ENCODE peak calls at places on chromosomes 1 and 21, in five cellular contexts. O is left cardiac atrium, L is pancreas, F is IMR-90, G is HT-29. K is an unnamed sample.

GRCh38 chr21:29164330-29164942 is 34.0 kb downstream of the MAP3K7CL start:
- DNase-seq in O (no peak), L (no peak), F (peak), G (peak), K (peak)

GRCh38 chr1:25806418-25806817 is 6.4 kb downstream of the SELENON start:
- DNase-seq in O (peak), L (peak), F (peak), G (no peak), K (no peak)

GRCh38 chr1:54273837-54274192 is 73.8 kb downstream of the MRPL37 start:
- DNase-seq in O (no peak), L (no peak), F (no peak), G (no peak), K (peak)

GRCh38 chr1:101237229-101237837 is 514 bp downstream of the S1PR1 start:
- DNase-seq in O (no peak), L (no peak), F (peak), G (no peak), K (no peak)

GRCh38 chr1:171081220-171081993 is 9.3 kb upstream of the FMO3 start:
- DNase-seq in O (no peak), L (no peak), F (peak), G (peak), K (peak)

GRCh38 chr1:1907098-1907736 is 7.8 kb upstream of the CALML6 start:
- DNase-seq in O (no peak), L (peak), F (no peak), G (no peak), K (no peak)

GRCh38 chr1:39638965-39639332 is 494 bp downstream of the HEYL start:
- DNase-seq in O (no peak), L (no peak), F (no peak), G (no peak), K (no peak)

GRCh38 chr1:230141002-230141648 is 74.1 kb downstream of the GALNT2 start:
- DNase-seq in O (no peak), L (no peak), F (peak), G (no peak), K (no peak)

GRCh38 chr21:26587621-26588260 is 14.7 kb upstream of the CYYR1 start:
- DNase-seq in O (no peak), L (no peak), F (peak), G (no peak), K (no peak)

GRCh38 chr1:51946300-51946699 is 44.2 kb downstream of the RAB3B start:
- DNase-seq in O (no peak), L (no peak), F (peak), G (no peak), K (no peak)

GRCh38 chr1:8122477-8123407 is 96.6 kb upstream of the ERRFI1 start:
- DNase-seq in O (no peak), L (no peak), F (peak), G (peak), K (no peak)

GRCh38 chr1:22673486-22674409 is 20.7 kb downstream of the C1QB start:
- DNase-seq in O (peak), L (no peak), F (peak), G (peak), K (peak)

GRCh38 chr1:69377507-69377906 is 190.2 kb upstream of the LRRC7 start:
- DNase-seq in O (no peak), L (no peak), F (no peak), G (peak), K (no peak)

GRCh38 chr1:118504867-118505266 is 319.8 kb upstream of the SPAG17 start:
- DNase-seq in O (peak), L (peak), F (no peak), G (no peak), K (no peak)

GRCh38 chr1:54290443-54291184 is 90.6 kb downstream of the MRPL37 start:
- DNase-seq in O (peak), L (no peak), F (peak), G (peak), K (peak)

GRCh38 chr21:41011968-41012367 is 156.0 kb upstream of the BACE2 start:
- DNase-seq in O (no peak), L (no peak), F (no peak), G (no peak), K (no peak)

GRCh38 chr1:219810451-219810850 is 117.9 kb downstream of the SLC30A10 start:
- DNase-seq in O (no peak), L (no peak), F (no peak), G (no peak), K (no peak)

GRCh38 chr1:85378526-85378925 is 86.4 kb downstream of the DDAH1 start:
- DNase-seq in O (no peak), L (no peak), F (no peak), G (no peak), K (no peak)

GRCh38 chr1:162688931-162689330 is 56.7 kb downstream of the DDR2 start:
- DNase-seq in O (no peak), L (no peak), F (no peak), G (no peak), K (no peak)

GRCh38 chr1:115114308-115114707 is 25.0 kb upstream of the TSPAN2 start:
- DNase-seq in O (no peak), L (peak), F (no peak), G (peak), K (no peak)

GRCh38 chr21:44046734-44047133 is 34.6 kb downstream of the TRAPPC10 start:
- DNase-seq in O (no peak), L (no peak), F (no peak), G (no peak), K (no peak)

GRCh38 chr1:67060811-67061218 is 6.9 kb upstream of the SLC35D1 start:
- DNase-seq in O (no peak), L (no peak), F (peak), G (peak), K (no peak)

GRCh38 chr21:43953028-43953427 is 59.1 kb upstream of the TRAPPC10 start:
- DNase-seq in O (peak), L (no peak), F (no peak), G (no peak), K (peak)

GRCh38 chr1:166903232-166903631 is 27.2 kb upstream of the TADA1 start:
- DNase-seq in O (no peak), L (no peak), F (no peak), G (no peak), K (no peak)

GRCh38 chr1:210301254-210301955 is 27.3 kb upstream of the HHAT start:
- DNase-seq in O (no peak), L (no peak), F (no peak), G (no peak), K (no peak)

GRCh38 chr1:65979645-65980044 is 186.9 kb downstream of the PDE4B start:
- DNase-seq in O (no peak), L (no peak), F (no peak), G (no peak), K (no peak)

GRCh38 chr1:10045480-10046355 is 13.0 kb downstream of the UBE4B start:
- DNase-seq in O (no peak), L (peak), F (peak), G (no peak), K (peak)

GRCh38 chr1:67616394-67616985 is 68.5 kb upstream of the GADD45A start:
- DNase-seq in O (no peak), L (no peak), F (peak), G (no peak), K (no peak)

GRCh38 chr1:24775901-24776300 is 30.7 kb downstream of the CLIC4 start:
- DNase-seq in O (no peak), L (no peak), F (no peak), G (no peak), K (no peak)

GRCh38 chr1:36881541-36881940 is 152.8 kb downstream of the GRIK3 start:
- DNase-seq in O (no peak), L (peak), F (no peak), G (no peak), K (no peak)

GRCh38 chr21:37915941-37916794 is at the start of gene KCNJ6:
- DNase-seq in O (peak), L (peak), F (peak), G (no peak), K (peak)

GRCh38 chr21:36859744-36860501 is 106.5 kb downstream of the HLCS start:
- DNase-seq in O (peak), L (peak), F (peak), G (peak), K (no peak)

GRCh38 chr1:152959801-152960451 is 10.5 kb upstream of the SPRR4 start:
- DNase-seq in O (no peak), L (no peak), F (no peak), G (no peak), K (no peak)

GRCh38 chr1:40477680-40478057 is 579 bp downstream of the ZFP69 start:
- DNase-seq in O (peak), L (no peak), F (peak), G (no peak), K (peak)

GRCh38 chr1:70487910-70488665 is 77.0 kb downstream of the CTH start:
- DNase-seq in O (no peak), L (no peak), F (peak), G (peak), K (peak)

GRCh38 chr1:109876617-109877319 is 33.9 kb upstream of the CSF1 start:
- DNase-seq in O (no peak), L (no peak), F (peak), G (no peak), K (no peak)

K was measured in G401.